ENCODE peak calls at places on chromosomes 11 and 22, in four cellular contexts. V, H, B and E are unnamed samples.
A peak's percentile ranks its signal among the peaks of the same experiment; 100 is the strongest.

GRCh38 chr11:75389276-75389605 is 10.1 kb upstream of the RPS3 start:
- DNase-seq in V (no peak), H (no peak), B (no peak), E (peak; percentile 26)

GRCh38 chr22:40452730-40453487 is 82.5 kb downstream of the SGSM3 start:
- DNase-seq in V (no peak), H (no peak), B (no peak), E (no peak)

GRCh38 chr22:39719559-39720450 is 149.3 kb downstream of the CACNA1I start:
- DNase-seq in V (no peak), H (no peak), B (no peak), E (no peak)

GRCh38 chr22:22474733-22475132 is 33.8 kb downstream of the ZNF280B start:
- DNase-seq in V (no peak), H (no peak), B (no peak), E (no peak)

GRCh38 chr11:9090488-9091043 is 833 bp downstream of the SCUBE2 start:
- DNase-seq in V (no peak), H (no peak), B (no peak), E (no peak)

GRCh38 chr11:37952035-37952434 is 1354.0 kb upstream of the RAG2 start:
- DNase-seq in V (no peak), H (no peak), B (no peak), E (no peak)

GRCh38 chr11:61917357-61918109 is at the start of gene RAB3IL1:
- DNase-seq in V (peak; percentile 88), H (no peak), B (peak; percentile 66), E (no peak)

GRCh38 chr22:42757475-42757874 is 36.8 kb upstream of the A4GALT start:
- DNase-seq in V (no peak), H (no peak), B (no peak), E (no peak)

GRCh38 chr11:75195164-75195962 is 44.5 kb downstream of the SLCO2B1 start:
- DNase-seq in V (no peak), H (no peak), B (no peak), E (no peak)

GRCh38 chr11:44595964-44596381 is 30.5 kb downstream of the CD82 start:
- DNase-seq in V (no peak), H (no peak), B (no peak), E (no peak)

GRCh38 chr11:110430267-110431211 is 791 bp downstream of the FDX1 start:
- DNase-seq in V (no peak), H (peak; percentile 34), B (no peak), E (no peak)

GRCh38 chr11:102914238-102915043 is 39.7 kb upstream of the MMP12 start:
- DNase-seq in V (peak; percentile 23), H (peak; percentile 50), B (peak; percentile 18), E (peak; percentile 32)

GRCh38 chr22:29213481-29213880 is 7.8 kb downstream of the EMID1 start:
- DNase-seq in V (no peak), H (no peak), B (no peak), E (no peak)

GRCh38 chr11:128610765-128611617 is 23.6 kb upstream of the ETS1 start:
- DNase-seq in V (no peak), H (no peak), B (no peak), E (no peak)

GRCh38 chr11:6737872-6738466 is 33.8 kb downstream of the OR2AG2 start:
- DNase-seq in V (no peak), H (peak; percentile 61), B (peak; percentile 36), E (peak; percentile 37)

GRCh38 chr11:72114570-72114969 is 2.1 kb upstream of the ANAPC15 start:
- DNase-seq in V (no peak), H (no peak), B (no peak), E (no peak)

GRCh38 chr11:119433369-119433749 is 10.4 kb upstream of the THY1 start:
- DNase-seq in V (no peak), H (peak; percentile 40), B (no peak), E (no peak)

GRCh38 chr11:125591659-125592304 is 870 bp upstream of the STT3A start:
- DNase-seq in V (no peak), H (peak; percentile 44), B (peak; percentile 10), E (peak; percentile 11)

GRCh38 chr11:102386376-102386775 is 39.4 kb downstream of the BIRC2 start:
- DNase-seq in V (no peak), H (no peak), B (no peak), E (no peak)

GRCh38 chr11:44593194-44593593 is 27.7 kb downstream of the CD82 start:
- DNase-seq in V (no peak), H (no peak), B (no peak), E (no peak)

GRCh38 chr11:109140857-109141515 is 281.0 kb upstream of the C11orf87 start:
- DNase-seq in V (no peak), H (no peak), B (no peak), E (peak; percentile 59)

GRCh38 chr11:76214968-76215548 is 8.8 kb upstream of the WNT11 start:
- DNase-seq in V (no peak), H (no peak), B (no peak), E (no peak)

GRCh38 chr11:69913591-69914285 is 94.5 kb upstream of the FGF3 start:
- DNase-seq in V (no peak), H (no peak), B (no peak), E (no peak)

GRCh38 chr11:103183981-103184592 is 74.9 kb downstream of the DYNC2H1 start:
- DNase-seq in V (no peak), H (no peak), B (no peak), E (peak; percentile 10)

GRCh38 chr22:39520874-39521857 is 804 bp downstream of the ATF4 start:
- DNase-seq in V (peak; percentile 89), H (peak; percentile 70), B (no peak), E (peak; percentile 64)

GRCh38 chr11:91946397-91947090 is 278.1 kb upstream of the FAT3 start:
- DNase-seq in V (no peak), H (no peak), B (no peak), E (no peak)

GRCh38 chr11:87926250-87926970 is 248.8 kb downstream of the RAB38 start:
- DNase-seq in V (no peak), H (peak; percentile 82), B (no peak), E (peak; percentile 52)

GRCh38 chr11:67371549-67372231 is 1.7 kb downstream of the CLCF1 start:
- DNase-seq in V (no peak), H (peak; percentile 63), B (peak; percentile 72), E (peak; percentile 58)

GRCh38 chr11:3855808-3856491 is 486 bp downstream of the STIM1 start:
- DNase-seq in V (no peak), H (peak; percentile 58), B (peak; percentile 49), E (no peak)